ENCODE peak calls at places on chromosomes 3 and 15, in eight cellular contexts. S is activated T-helper 1 cell treated with anti-CD3 and anti-CD28 coated beads, Interleukin-12 subunit alpha, Interleukin-12 subunit beta, Interleukin-2, Interleukin-4 antibody, amounts not matched to agents 30 ng/mL and 10 ng/mL and 1 ng/mL, durations not matched to agents 14 hours and 24 hours and 36 hours; V is fibroblast of mammary gland; J is Karpas-422; U is sciatic nerve; E is HFF-Myc; O is LoVo; H is MM.1S. M is an unnamed sample.
A peak's percentile ranks its signal among the peaks of the same experiment; 100 is the strongest.

GRCh38 chr15:86337071-86337470 is 257.4 kb downstream of the AGBL1 start:
- DNase-seq in S (no peak), V (no peak), J (no peak), U (no peak), E (no peak), O (no peak), H (no peak), M (no peak)

GRCh38 chr3:155382396-155383042 is 89.0 kb upstream of the STRIT1 start:
- DNase-seq in S (no peak), V (peak; percentile 73), J (peak; percentile 72), U (peak; percentile 85), E (peak; percentile 52), O (peak; percentile 61), H (peak; percentile 48), M (peak; percentile 67)

GRCh38 chr3:127746400-127747057 is 73.8 kb downstream of the ABTB1 start:
- DNase-seq in S (no peak), V (no peak), J (no peak), U (peak; percentile 56), E (no peak), O (peak; percentile 87), H (no peak), M (no peak)

GRCh38 chr3:111368061-111368460 is 173.9 kb upstream of the CD96 start:
- DNase-seq in S (no peak), V (no peak), J (no peak), U (no peak), E (no peak), O (no peak), H (no peak), M (no peak)

GRCh38 chr3:180063783-180064182 is 27.0 kb upstream of the PEX5L start:
- DNase-seq in S (no peak), V (no peak), J (no peak), U (no peak), E (no peak), O (no peak), H (no peak), M (no peak)

GRCh38 chr3:155853214-155854146 is 747 bp downstream of the SLC33A1 start:
- DNase-seq in S (peak; percentile 23), V (peak; percentile 23), J (peak; percentile 84), U (peak; percentile 73), E (no peak), O (peak; percentile 26), H (peak; percentile 44), M (peak; percentile 48)

GRCh38 chr3:117979466-117979865 is 1055.2 kb downstream of the IGSF11 start:
- DNase-seq in S (no peak), V (no peak), J (no peak), U (no peak), E (no peak), O (no peak), H (no peak), M (no peak)

GRCh38 chr15:101250331-101250730 is 1.5 kb downstream of the CHSY1 start:
- DNase-seq in S (no peak), V (peak; percentile 92), J (no peak), U (no peak), E (peak; percentile 59), O (peak; percentile 32), H (no peak), M (peak; percentile 42)

GRCh38 chr3:149955449-149955848 is 15.2 kb downstream of the PFN2 start:
- DNase-seq in S (no peak), V (peak; percentile 38), J (peak; percentile 50), U (no peak), E (no peak), O (no peak), H (no peak), M (no peak)

GRCh38 chr3:74546426-74546825 is 68.0 kb downstream of the CNTN3 start:
- DNase-seq in S (no peak), V (peak; percentile 81), J (no peak), U (no peak), E (no peak), O (no peak), H (no peak), M (no peak)

GRCh38 chr3:124768812-124769211 is 38.6 kb downstream of the UMPS start:
- DNase-seq in S (no peak), V (no peak), J (peak; percentile 58), U (peak; percentile 46), E (no peak), O (no peak), H (peak; percentile 76), M (peak; percentile 45)

GRCh38 chr3:65867463-65868210 is 171.1 kb downstream of the MAGI1 start:
- DNase-seq in S (no peak), V (no peak), J (no peak), U (no peak), E (no peak), O (no peak), H (no peak), M (no peak)

GRCh38 chr3:18290130-18290529 is 135.0 kb downstream of the SATB1 start:
- DNase-seq in S (no peak), V (no peak), J (peak; percentile 1), U (no peak), E (no peak), O (no peak), H (no peak), M (no peak)

GRCh38 chr3:184314700-184315505 is 497 bp downstream of the EIF4G1 start:
- DNase-seq in S (peak; percentile 58), V (peak; percentile 75), J (peak; percentile 83), U (peak; percentile 90), E (no peak), O (no peak), H (peak; percentile 67), M (peak; percentile 80)

GRCh38 chr15:29698030-29698701 is 124.1 kb downstream of the TJP1 start:
- DNase-seq in S (no peak), V (peak; percentile 90), J (no peak), U (no peak), E (peak; percentile 78), O (peak; percentile 50), H (no peak), M (no peak)

GRCh38 chr3:53139833-53140574 is 9.8 kb upstream of the RFT1 start:
- DNase-seq in S (no peak), V (no peak), J (no peak), U (no peak), E (no peak), O (no peak), H (no peak), M (no peak)

GRCh38 chr3:122941233-122942206 is 86.0 kb downstream of the SEMA5B start:
- DNase-seq in S (no peak), V (peak; percentile 6), J (no peak), U (no peak), E (no peak), O (peak; percentile 9), H (no peak), M (no peak)

GRCh38 chr15:62594017-62594416 is 428.9 kb upstream of the C2CD4B start:
- DNase-seq in S (no peak), V (no peak), J (no peak), U (no peak), E (peak; percentile 39), O (no peak), H (no peak), M (no peak)

GRCh38 chr15:81309647-81310460 is 14.1 kb downstream of the STARD5 start:
- DNase-seq in S (no peak), V (no peak), J (no peak), U (no peak), E (no peak), O (no peak), H (no peak), M (no peak)

GRCh38 chr15:69834756-69835155 is 263.0 kb downstream of the TLE3 start:
- DNase-seq in S (no peak), V (no peak), J (peak; percentile 57), U (no peak), E (no peak), O (no peak), H (no peak), M (no peak)

GRCh38 chr3:54882114-54882833 is 45.6 kb downstream of the LRTM1 start:
- DNase-seq in S (no peak), V (peak; percentile 98), J (no peak), U (no peak), E (no peak), O (no peak), H (no peak), M (no peak)

GRCh38 chr3:197306374-197307086 is 8.1 kb upstream of the DLG1 start:
- DNase-seq in S (no peak), V (peak; percentile 75), J (no peak), U (no peak), E (no peak), O (peak; percentile 20), H (no peak), M (no peak)

M was measured in RPMI8226.